ENCODE peak calls at places on chromosome 14, in ten cellular contexts. One of them, this sample, is unnamed.

GRCh38 chr14:45251912-45252311 is 1.1 kb downstream of the MIS18BP1 start:
- DNase-seq in coronary artery: no peak
- DNase-seq in WTC11: no peak
- DNase-seq in ELR: peak; percentile 52
- DNase-seq in occipital lobe: no peak
- DNase-seq in CMK: no peak
- DNase-seq in A549: no peak
- DNase-seq in central memory CD4-positive, alpha-beta T cell: peak; percentile 1
- DNase-seq in naive B cell: peak; percentile 77
- DNase-seq in EL: peak; percentile 37
- DNase-seq in this sample: peak; percentile 32

GRCh38 chr14:103416916-103417315 is 31.7 kb downstream of the MARK3 start:
- DNase-seq in coronary artery: no peak
- DNase-seq in WTC11: no peak
- DNase-seq in ELR: no peak
- DNase-seq in occipital lobe: peak; percentile 13
- DNase-seq in CMK: no peak
- DNase-seq in A549: no peak
- DNase-seq in central memory CD4-positive, alpha-beta T cell: no peak
- DNase-seq in naive B cell: no peak
- DNase-seq in EL: no peak
- DNase-seq in this sample: no peak

GRCh38 chr14:76976623-76977005 is 51.9 kb downstream of the IRF2BPL start:
- DNase-seq in coronary artery: no peak
- DNase-seq in WTC11: no peak
- DNase-seq in ELR: no peak
- DNase-seq in occipital lobe: no peak
- DNase-seq in CMK: no peak
- DNase-seq in A549: no peak
- DNase-seq in central memory CD4-positive, alpha-beta T cell: no peak
- DNase-seq in naive B cell: no peak
- DNase-seq in EL: no peak
- DNase-seq in this sample: no peak

GRCh38 chr14:80678436-80678835 is 263.1 kb downstream of the CEP128 start:
- DNase-seq in coronary artery: no peak
- DNase-seq in WTC11: no peak
- DNase-seq in ELR: peak; percentile 50
- DNase-seq in occipital lobe: no peak
- DNase-seq in CMK: no peak
- DNase-seq in A549: no peak
- DNase-seq in central memory CD4-positive, alpha-beta T cell: no peak
- DNase-seq in naive B cell: no peak
- DNase-seq in EL: peak; percentile 39
- DNase-seq in this sample: no peak

GRCh38 chr14:94395306-94395899 is 7.0 kb upstream of the SERPINA1 start:
- DNase-seq in coronary artery: peak; percentile 14
- DNase-seq in WTC11: no peak
- DNase-seq in ELR: no peak
- DNase-seq in occipital lobe: no peak
- DNase-seq in CMK: no peak
- DNase-seq in A549: no peak
- DNase-seq in central memory CD4-positive, alpha-beta T cell: no peak
- DNase-seq in naive B cell: no peak
- DNase-seq in EL: no peak
- DNase-seq in this sample: peak; percentile 59

GRCh38 chr14:74080820-74081460 is 3.3 kb downstream of the ALDH6A1 start:
- DNase-seq in coronary artery: no peak
- DNase-seq in WTC11: no peak
- DNase-seq in ELR: no peak
- DNase-seq in occipital lobe: no peak
- DNase-seq in CMK: no peak
- DNase-seq in A549: no peak
- DNase-seq in central memory CD4-positive, alpha-beta T cell: no peak
- DNase-seq in naive B cell: no peak
- DNase-seq in EL: no peak
- DNase-seq in this sample: no peak

GRCh38 chr14:93090826-93091583 is 24.7 kb downstream of the ITPK1 start:
- DNase-seq in coronary artery: no peak
- DNase-seq in WTC11: no peak
- DNase-seq in ELR: no peak
- DNase-seq in occipital lobe: no peak
- DNase-seq in CMK: no peak
- DNase-seq in A549: no peak
- DNase-seq in central memory CD4-positive, alpha-beta T cell: no peak
- DNase-seq in naive B cell: no peak
- DNase-seq in EL: no peak
- DNase-seq in this sample: peak; percentile 31

GRCh38 chr14:78164226-78164853 is 5.8 kb upstream of the NRXN3 start:
- DNase-seq in coronary artery: no peak
- DNase-seq in WTC11: peak; percentile 83
- DNase-seq in ELR: peak; percentile 11
- DNase-seq in occipital lobe: no peak
- DNase-seq in CMK: no peak
- DNase-seq in A549: peak; percentile 60
- DNase-seq in central memory CD4-positive, alpha-beta T cell: no peak
- DNase-seq in naive B cell: no peak
- DNase-seq in EL: peak; percentile 21
- DNase-seq in this sample: peak; percentile 74

GRCh38 chr14:63642229-63642611 is 549 bp upstream of the WDR89 start:
- DNase-seq in coronary artery: peak; percentile 89
- DNase-seq in WTC11: peak; percentile 65
- DNase-seq in ELR: peak; percentile 96
- DNase-seq in occipital lobe: peak; percentile 89
- DNase-seq in CMK: peak; percentile 81
- DNase-seq in A549: peak; percentile 90
- DNase-seq in central memory CD4-positive, alpha-beta T cell: peak; percentile 94
- DNase-seq in naive B cell: peak; percentile 87
- DNase-seq in EL: peak; percentile 95
- DNase-seq in this sample: peak; percentile 94

GRCh38 chr14:105294142-105294597 is 6.6 kb downstream of the BRF1 start:
- DNase-seq in coronary artery: no peak
- DNase-seq in WTC11: no peak
- DNase-seq in ELR: no peak
- DNase-seq in occipital lobe: peak; percentile 39
- DNase-seq in CMK: no peak
- DNase-seq in A549: no peak
- DNase-seq in central memory CD4-positive, alpha-beta T cell: peak; percentile 75
- DNase-seq in naive B cell: peak; percentile 55
- DNase-seq in EL: no peak
- DNase-seq in this sample: peak; percentile 47

GRCh38 chr14:32611752-32612151 is 282.7 kb downstream of the AKAP6 start:
- DNase-seq in coronary artery: no peak
- DNase-seq in WTC11: no peak
- DNase-seq in ELR: peak; percentile 87
- DNase-seq in occipital lobe: no peak
- DNase-seq in CMK: no peak
- DNase-seq in A549: no peak
- DNase-seq in central memory CD4-positive, alpha-beta T cell: no peak
- DNase-seq in naive B cell: no peak
- DNase-seq in EL: peak; percentile 87
- DNase-seq in this sample: no peak

GRCh38 chr14:32244404-32244803 is 41.3 kb upstream of the RNU6-8 start:
- DNase-seq in coronary artery: no peak
- DNase-seq in WTC11: no peak
- DNase-seq in ELR: peak; percentile 18
- DNase-seq in occipital lobe: no peak
- DNase-seq in CMK: no peak
- DNase-seq in A549: no peak
- DNase-seq in central memory CD4-positive, alpha-beta T cell: no peak
- DNase-seq in naive B cell: no peak
- DNase-seq in EL: peak; percentile 15
- DNase-seq in this sample: peak; percentile 35

GRCh38 chr14:65446159-65446558 is 33.6 kb downstream of the FUT8 start:
- DNase-seq in coronary artery: no peak
- DNase-seq in WTC11: no peak
- DNase-seq in ELR: peak; percentile 71
- DNase-seq in occipital lobe: no peak
- DNase-seq in CMK: no peak
- DNase-seq in A549: no peak
- DNase-seq in central memory CD4-positive, alpha-beta T cell: no peak
- DNase-seq in naive B cell: no peak
- DNase-seq in EL: peak; percentile 56
- DNase-seq in this sample: no peak

GRCh38 chr14:61188196-61188595 is 92.9 kb downstream of the TMEM30B start:
- DNase-seq in coronary artery: peak; percentile 76
- DNase-seq in WTC11: peak; percentile 80
- DNase-seq in ELR: peak; percentile 36
- DNase-seq in occipital lobe: no peak
- DNase-seq in CMK: no peak
- DNase-seq in A549: peak; percentile 43
- DNase-seq in central memory CD4-positive, alpha-beta T cell: no peak
- DNase-seq in naive B cell: no peak
- DNase-seq in EL: peak; percentile 19
- DNase-seq in this sample: no peak

GRCh38 chr14:91204657-91205056 is 39.8 kb downstream of the GPR68 start:
- DNase-seq in coronary artery: no peak
- DNase-seq in WTC11: no peak
- DNase-seq in ELR: no peak
- DNase-seq in occipital lobe: no peak
- DNase-seq in CMK: no peak
- DNase-seq in A549: no peak
- DNase-seq in central memory CD4-positive, alpha-beta T cell: no peak
- DNase-seq in naive B cell: no peak
- DNase-seq in EL: no peak
- DNase-seq in this sample: no peak

GRCh38 chr14:90521121-90521929 is 124.5 kb downstream of the CALM1 start:
- DNase-seq in coronary artery: no peak
- DNase-seq in WTC11: no peak
- DNase-seq in ELR: no peak
- DNase-seq in occipital lobe: no peak
- DNase-seq in CMK: no peak
- DNase-seq in A549: no peak
- DNase-seq in central memory CD4-positive, alpha-beta T cell: no peak
- DNase-seq in naive B cell: no peak
- DNase-seq in EL: no peak
- DNase-seq in this sample: peak; percentile 23

GRCh38 chr14:74510955-74511354 is 17.4 kb downstream of the ISCA2 start:
- DNase-seq in coronary artery: no peak
- DNase-seq in WTC11: no peak
- DNase-seq in ELR: peak; percentile 84
- DNase-seq in occipital lobe: no peak
- DNase-seq in CMK: no peak
- DNase-seq in A549: no peak
- DNase-seq in central memory CD4-positive, alpha-beta T cell: no peak
- DNase-seq in naive B cell: no peak
- DNase-seq in EL: peak; percentile 65
- DNase-seq in this sample: no peak

GRCh38 chr14:52025310-52025709 is 36.0 kb downstream of the RTRAF start:
- DNase-seq in coronary artery: no peak
- DNase-seq in WTC11: no peak
- DNase-seq in ELR: peak; percentile 92
- DNase-seq in occipital lobe: no peak
- DNase-seq in CMK: no peak
- DNase-seq in A549: no peak
- DNase-seq in central memory CD4-positive, alpha-beta T cell: no peak
- DNase-seq in naive B cell: no peak
- DNase-seq in EL: peak; percentile 92
- DNase-seq in this sample: no peak

GRCh38 chr14:77240336-77240915 is 30.6 kb downstream of the NGB start:
- DNase-seq in coronary artery: no peak
- DNase-seq in WTC11: no peak
- DNase-seq in ELR: no peak
- DNase-seq in occipital lobe: no peak
- DNase-seq in CMK: no peak
- DNase-seq in A549: no peak
- DNase-seq in central memory CD4-positive, alpha-beta T cell: no peak
- DNase-seq in naive B cell: no peak
- DNase-seq in EL: no peak
- DNase-seq in this sample: no peak

GRCh38 chr14:36820111-36820709 is 158.6 kb downstream of the PAX9 start:
- DNase-seq in coronary artery: no peak
- DNase-seq in WTC11: no peak
- DNase-seq in ELR: no peak
- DNase-seq in occipital lobe: no peak
- DNase-seq in CMK: no peak
- DNase-seq in A549: no peak
- DNase-seq in central memory CD4-positive, alpha-beta T cell: no peak
- DNase-seq in naive B cell: no peak
- DNase-seq in EL: no peak
- DNase-seq in this sample: no peak

GRCh38 chr14:104802120-104802912 is 1.4 kb downstream of the ZBTB42 start:
- DNase-seq in coronary artery: no peak
- DNase-seq in WTC11: no peak
- DNase-seq in ELR: no peak
- DNase-seq in occipital lobe: no peak
- DNase-seq in CMK: no peak
- DNase-seq in A549: no peak
- DNase-seq in central memory CD4-positive, alpha-beta T cell: no peak
- DNase-seq in naive B cell: no peak
- DNase-seq in EL: no peak
- DNase-seq in this sample: no peak

GRCh38 chr14:77123381-77124344 is 17.9 kb downstream of the ZDHHC22 start:
- DNase-seq in coronary artery: peak; percentile 60
- DNase-seq in WTC11: no peak
- DNase-seq in ELR: no peak
- DNase-seq in occipital lobe: peak; percentile 35
- DNase-seq in CMK: no peak
- DNase-seq in A549: no peak
- DNase-seq in central memory CD4-positive, alpha-beta T cell: no peak
- DNase-seq in naive B cell: no peak
- DNase-seq in EL: no peak
- DNase-seq in this sample: no peak

GRCh38 chr14:32256606-32257005 is 53.5 kb upstream of the RNU6-8 start:
- DNase-seq in coronary artery: no peak
- DNase-seq in WTC11: no peak
- DNase-seq in ELR: no peak
- DNase-seq in occipital lobe: no peak
- DNase-seq in CMK: no peak
- DNase-seq in A549: no peak
- DNase-seq in central memory CD4-positive, alpha-beta T cell: no peak
- DNase-seq in naive B cell: no peak
- DNase-seq in EL: no peak
- DNase-seq in this sample: no peak

GRCh38 chr14:60861545-60862147 is 119.2 kb downstream of the TRMT5 start:
- DNase-seq in coronary artery: no peak
- DNase-seq in WTC11: no peak
- DNase-seq in ELR: no peak
- DNase-seq in occipital lobe: no peak
- DNase-seq in CMK: no peak
- DNase-seq in A549: no peak
- DNase-seq in central memory CD4-positive, alpha-beta T cell: no peak
- DNase-seq in naive B cell: no peak
- DNase-seq in EL: no peak
- DNase-seq in this sample: no peak

GRCh38 chr14:22039938-22040780 is 366.5 kb upstream of the OR4E1 start:
- DNase-seq in coronary artery: no peak
- DNase-seq in WTC11: no peak
- DNase-seq in ELR: peak; percentile 2
- DNase-seq in occipital lobe: no peak
- DNase-seq in CMK: no peak
- DNase-seq in A549: peak; percentile 6
- DNase-seq in central memory CD4-positive, alpha-beta T cell: peak; percentile 37
- DNase-seq in naive B cell: peak; percentile 12
- DNase-seq in EL: no peak
- DNase-seq in this sample: peak; percentile 7

GRCh38 chr14:69460093-69460701 is 24.3 kb upstream of the PLEKHD1 start:
- DNase-seq in coronary artery: no peak
- DNase-seq in WTC11: peak; percentile 39
- DNase-seq in ELR: peak; percentile 94
- DNase-seq in occipital lobe: peak; percentile 58
- DNase-seq in CMK: peak; percentile 11
- DNase-seq in A549: peak; percentile 79
- DNase-seq in central memory CD4-positive, alpha-beta T cell: peak; percentile 34
- DNase-seq in naive B cell: peak; percentile 43
- DNase-seq in EL: peak; percentile 88
- DNase-seq in this sample: peak; percentile 92

GRCh38 chr14:87678624-87679023 is 314.4 kb downstream of the GALC start:
- DNase-seq in coronary artery: no peak
- DNase-seq in WTC11: no peak
- DNase-seq in ELR: no peak
- DNase-seq in occipital lobe: no peak
- DNase-seq in CMK: no peak
- DNase-seq in A549: no peak
- DNase-seq in central memory CD4-positive, alpha-beta T cell: no peak
- DNase-seq in naive B cell: no peak
- DNase-seq in EL: no peak
- DNase-seq in this sample: no peak

GRCh38 chr14:62206456-62206855 is 444.2 kb downstream of the SNAPC1 start:
- DNase-seq in coronary artery: no peak
- DNase-seq in WTC11: no peak
- DNase-seq in ELR: peak; percentile 57
- DNase-seq in occipital lobe: no peak
- DNase-seq in CMK: no peak
- DNase-seq in A549: no peak
- DNase-seq in central memory CD4-positive, alpha-beta T cell: no peak
- DNase-seq in naive B cell: no peak
- DNase-seq in EL: peak; percentile 52
- DNase-seq in this sample: peak; percentile 19